ENCODE peak calls at places on chromosomes 16 and 17, in seven cellular contexts. Z is A549, G is AG04449, Y is cardiac fibroblast, K is thoracic aorta, C is upper lobe of right lung, I is pancreas. S is an unnamed sample.

GRCh38 chr16:85958731-85959130 is 59.8 kb downstream of the IRF8 start:
- DNase-seq in Z (no peak), G (no peak), Y (no peak), K (no peak), C (no peak), I (no peak), S (no peak)

GRCh38 chr16:56525154-56525720 is 5.4 kb upstream of the BBS2 start:
- DNase-seq in Z (no peak), G (peak), Y (peak), K (no peak), C (no peak), I (no peak), S (no peak)

GRCh38 chr17:3885271-3885670 is 7.6 kb downstream of the CAMKK1 start:
- DNase-seq in Z (no peak), G (no peak), Y (no peak), K (no peak), C (no peak), I (no peak), S (no peak)

GRCh38 chr17:20008242-20009051 is 712 bp upstream of the SPECC1 start:
- DNase-seq in Z (peak), G (no peak), Y (no peak), K (no peak), C (no peak), I (peak), S (no peak)

GRCh38 chr17:44361292-44362055 is 2.2 kb downstream of the FAM171A2 start:
- DNase-seq in Z (no peak), G (no peak), Y (no peak), K (no peak), C (no peak), I (no peak), S (no peak)

GRCh38 chr16:68503334-68503733 is 35.8 kb upstream of the ZFP90 start:
- DNase-seq in Z (no peak), G (no peak), Y (peak), K (no peak), C (no peak), I (no peak), S (no peak)

GRCh38 chr16:55052335-55053070 is 121.8 kb downstream of the IRX5 start:
- DNase-seq in Z (no peak), G (no peak), Y (no peak), K (no peak), C (peak), I (no peak), S (no peak)

GRCh38 chr16:69814078-69814477 is 51.9 kb downstream of the WWP2 start:
- DNase-seq in Z (no peak), G (no peak), Y (no peak), K (no peak), C (peak), I (no peak), S (no peak)

GRCh38 chr16:88618182-88618955 is 20.0 kb upstream of the IL17C start:
- DNase-seq in Z (no peak), G (no peak), Y (no peak), K (no peak), C (no peak), I (no peak), S (no peak)

GRCh38 chr16:3769942-3770341 is 52.6 kb upstream of the TRAP1 start:
- DNase-seq in Z (no peak), G (no peak), Y (no peak), K (no peak), C (no peak), I (no peak), S (no peak)

GRCh38 chr17:67506966-67507365 is 129.9 kb downstream of the PITPNC1 start:
- DNase-seq in Z (no peak), G (no peak), Y (peak), K (no peak), C (no peak), I (no peak), S (no peak)

GRCh38 chr17:35898283-35899070 is 18.3 kb upstream of the CCL5 start:
- DNase-seq in Z (peak), G (no peak), Y (no peak), K (no peak), C (no peak), I (peak), S (peak)

GRCh38 chr17:45752246-45752645 is 31.9 kb upstream of the CRHR1 start:
- DNase-seq in Z (no peak), G (no peak), Y (no peak), K (no peak), C (no peak), I (no peak), S (no peak)

GRCh38 chr17:43129671-43130010 is 4.5 kb upstream of the BRCA1 start:
- DNase-seq in Z (no peak), G (no peak), Y (no peak), K (no peak), C (no peak), I (no peak), S (no peak)

GRCh38 chr17:78822552-78822951 is 18.1 kb downstream of the USP36 start:
- DNase-seq in Z (no peak), G (peak), Y (peak), K (no peak), C (no peak), I (no peak), S (no peak)

GRCh38 chr17:57213180-57213825 is 43.0 kb upstream of the MSI2 start:
- DNase-seq in Z (no peak), G (no peak), Y (peak), K (no peak), C (no peak), I (no peak), S (no peak)

GRCh38 chr16:88760424-88761142 is 24.4 kb downstream of the PIEZO1 start:
- DNase-seq in Z (no peak), G (no peak), Y (no peak), K (no peak), C (no peak), I (no peak), S (peak)

GRCh38 chr16:27860091-27860490 is 203.4 kb downstream of the GSG1L start:
- DNase-seq in Z (no peak), G (no peak), Y (no peak), K (no peak), C (no peak), I (no peak), S (no peak)

GRCh38 chr17:40833882-40834281 is 11.5 kb upstream of the KRT10 start:
- DNase-seq in Z (no peak), G (no peak), Y (no peak), K (no peak), C (no peak), I (no peak), S (no peak)

GRCh38 chr17:48726916-48727286 is 1.6 kb downstream of the HOXB13 start:
- DNase-seq in Z (no peak), G (no peak), Y (no peak), K (no peak), C (no peak), I (no peak), S (no peak)

GRCh38 chr17:40614431-40615294 is 33.0 kb downstream of the SMARCE1 start:
- DNase-seq in Z (no peak), G (no peak), Y (no peak), K (no peak), C (no peak), I (no peak), S (no peak)

GRCh38 chr16:84298376-84298899 is 3.8 kb downstream of the WFDC1 start:
- DNase-seq in Z (no peak), G (no peak), Y (no peak), K (no peak), C (no peak), I (no peak), S (no peak)

GRCh38 chr16:75494184-75494583 is 1.1 kb downstream of the CHST6 start:
- DNase-seq in Z (no peak), G (no peak), Y (no peak), K (no peak), C (no peak), I (no peak), S (no peak)
- H3K4me3 ChIP-seq in Z (no peak), G (no peak), Y (no peak), K (peak), C (peak), I (no peak), S (no peak)

GRCh38 chr17:63956296-63956920 is 16.3 kb downstream of the SCN4A start:
- DNase-seq in Z (no peak), G (no peak), Y (peak), K (no peak), C (no peak), I (no peak), S (no peak)

GRCh38 chr17:63955791-63956190 is 16.9 kb downstream of the SCN4A start:
- DNase-seq in Z (no peak), G (no peak), Y (no peak), K (no peak), C (no peak), I (no peak), S (no peak)

GRCh38 chr17:63955232-63955631 is 17.5 kb downstream of the SCN4A start:
- DNase-seq in Z (no peak), G (no peak), Y (no peak), K (no peak), C (no peak), I (no peak), S (no peak)

GRCh38 chr17:63950940-63951907 is 19.1 kb upstream of the CD79B start:
- DNase-seq in Z (peak), G (no peak), Y (no peak), K (no peak), C (no peak), I (peak), S (peak)

GRCh38 chr17:63954402-63955063 is 18.2 kb downstream of the SCN4A start:
- DNase-seq in Z (no peak), G (no peak), Y (no peak), K (no peak), C (no peak), I (no peak), S (no peak)
- TF ChIP-seq CTCF in Z (no peak), G (no peak), Y (no peak), K (no peak), C (no peak), I (no peak), S (no peak)

DNA sequence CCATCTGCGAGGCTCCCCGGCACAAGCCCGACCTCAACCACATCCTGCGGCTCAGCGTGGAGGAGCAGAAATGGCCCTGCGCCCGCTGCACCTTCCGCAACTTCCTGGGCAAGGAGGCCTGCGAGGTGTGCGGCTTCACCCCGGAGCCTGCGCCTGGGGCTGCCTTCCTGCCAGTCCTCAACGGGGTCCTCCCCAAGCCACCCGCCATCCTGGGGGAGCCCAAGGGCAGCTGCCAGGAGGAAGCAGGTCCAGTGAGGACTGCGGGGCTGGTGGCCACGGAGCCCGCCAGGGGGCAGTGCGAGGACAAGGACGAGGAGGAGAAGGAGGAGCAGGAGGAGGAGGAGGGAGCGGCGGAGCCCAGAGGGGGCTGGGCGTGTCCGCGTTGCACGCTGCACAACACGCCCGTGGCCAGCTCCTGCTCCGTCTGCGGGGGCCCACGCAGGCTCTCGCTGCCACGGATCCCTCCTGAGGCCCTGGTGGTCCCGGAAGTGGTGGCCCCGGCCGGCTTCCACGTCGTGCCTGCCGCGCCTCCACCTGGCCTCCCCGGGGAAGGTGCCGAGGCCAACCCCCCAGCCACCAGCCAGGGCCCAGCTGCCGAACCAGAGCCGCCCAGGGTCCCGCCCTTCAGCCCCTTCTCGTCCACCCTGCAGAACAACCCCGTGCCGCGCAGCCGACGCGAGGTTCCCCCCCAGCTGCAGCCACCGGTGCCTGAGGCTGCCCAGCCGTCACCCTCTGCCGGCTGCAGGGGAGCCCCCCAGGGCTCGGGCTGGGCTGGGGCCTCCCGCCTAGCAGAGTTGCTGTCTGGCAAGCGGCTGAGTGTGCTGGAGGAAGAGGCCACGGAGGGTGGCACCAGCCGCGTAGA is 13.1 kb upstream of the PRR35 start:
- DNase-seq in Z (peak), G (no peak), Y (peak), K (no peak), C (peak), I (peak), S (no peak)
- H3K4me3 ChIP-seq in Z (no peak), G (no peak), Y (no peak), K (no peak), C (no peak), I (no peak), S (no peak)

DNA sequence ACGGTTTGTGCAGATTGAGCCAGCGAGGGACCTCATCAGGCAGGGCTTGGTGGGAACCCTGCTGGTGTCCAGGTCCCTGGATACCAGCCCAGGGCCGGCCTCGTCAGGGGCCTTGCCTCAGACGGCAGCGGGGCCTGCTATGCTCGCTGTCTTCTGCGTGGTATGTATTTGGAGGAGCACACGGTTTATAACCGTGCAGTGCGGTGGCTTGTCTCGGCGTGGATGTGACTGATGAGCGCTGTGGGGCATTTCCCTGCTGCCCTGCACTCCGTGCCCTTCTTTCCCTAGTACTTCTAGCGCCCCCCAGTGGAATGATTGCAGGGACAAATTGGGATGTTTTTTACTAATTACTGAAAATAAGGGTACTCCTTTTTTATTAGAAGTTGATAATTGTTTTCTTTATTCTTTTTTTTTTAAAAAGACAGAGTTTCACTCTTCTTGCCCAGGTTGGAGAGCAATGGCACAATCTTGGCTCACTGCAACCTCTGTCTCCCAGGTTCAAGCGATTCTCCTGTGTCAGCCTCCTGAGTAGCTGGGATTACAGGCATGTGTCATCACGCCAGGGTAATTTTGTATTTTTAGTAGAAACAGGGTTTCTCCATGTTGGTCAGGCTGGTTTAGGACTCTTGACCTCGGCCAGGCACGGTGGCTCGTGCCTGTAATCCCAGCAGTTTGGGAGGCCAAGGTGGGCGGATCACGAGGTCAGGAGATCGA is 15.3 kb downstream of the TBCD start:
- DNase-seq in Z (peak), G (no peak), Y (peak), K (no peak), C (no peak), I (no peak), S (no peak)
- TF ChIP-seq CTCF in Z (peak), G (peak), Y (peak), K (peak), C (peak), I (peak), S (peak)

GRCh38 chr17:60387666-60388065 is 4.3 kb downstream of the USP32 start:
- DNase-seq in Z (no peak), G (no peak), Y (no peak), K (no peak), C (no peak), I (no peak), S (no peak)
- H3K4me3 ChIP-seq in Z (no peak), G (no peak), Y (no peak), K (no peak), C (no peak), I (no peak), S (no peak)

GRCh38 chr17:77408284-77408683 is 267.5 kb downstream of the SEC14L1 start:
- DNase-seq in Z (no peak), G (no peak), Y (no peak), K (no peak), C (no peak), I (no peak), S (no peak)
- TF ChIP-seq CTCF in Z (no peak), G (no peak), Y (no peak), K (no peak), C (no peak), I (no peak), S (no peak)

DNA sequence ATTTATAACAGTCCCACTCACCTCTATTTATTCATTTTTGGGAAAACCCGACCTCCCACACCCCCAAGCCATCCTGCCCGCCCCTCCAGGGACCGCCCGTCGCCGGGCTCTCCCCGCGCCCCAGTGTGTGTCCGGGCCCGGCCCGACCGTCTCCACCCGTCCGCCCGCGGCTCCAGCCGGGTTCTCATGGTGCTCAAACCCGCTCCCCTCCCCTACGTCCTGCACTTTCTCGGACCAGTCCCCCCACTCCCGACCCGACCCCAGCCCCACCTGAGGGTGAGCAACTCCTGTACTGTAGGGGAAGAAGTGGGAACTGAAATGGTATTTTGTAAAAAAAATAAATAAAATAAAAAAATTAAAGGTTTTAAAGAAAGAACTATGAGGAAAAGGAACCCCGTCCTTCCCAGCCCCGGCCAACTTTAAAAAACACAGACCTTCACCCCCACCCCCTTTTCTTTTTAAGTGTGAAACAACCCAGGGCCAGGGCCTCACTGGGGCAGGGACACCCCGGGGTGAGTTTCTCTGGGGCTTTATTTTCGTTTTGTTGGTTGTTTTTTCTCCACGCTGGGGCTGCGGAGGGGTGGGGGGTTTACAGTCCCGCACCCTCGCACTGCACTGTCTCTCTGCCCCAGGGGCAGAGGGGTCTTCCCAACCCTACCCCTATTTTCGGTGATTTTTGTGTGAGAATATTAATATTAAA is 638 bp upstream of the TMEM88 start:
- DNase-seq in Z (no peak), G (no peak), Y (no peak), K (no peak), C (peak), I (peak), S (no peak)
- H3K4me3 ChIP-seq in Z (no peak), G (no peak), Y (no peak), K (no peak), C (peak), I (no peak), S (no peak)

GRCh38 chr16:13189250-13189649 is 287.9 kb downstream of the SHISA9 start:
- DNase-seq in Z (no peak), G (no peak), Y (no peak), K (no peak), C (no peak), I (no peak), S (no peak)

GRCh38 chr16:13181432-13181831 is 280.0 kb downstream of the SHISA9 start:
- DNase-seq in Z (no peak), G (no peak), Y (no peak), K (no peak), C (no peak), I (no peak), S (no peak)

DNA sequence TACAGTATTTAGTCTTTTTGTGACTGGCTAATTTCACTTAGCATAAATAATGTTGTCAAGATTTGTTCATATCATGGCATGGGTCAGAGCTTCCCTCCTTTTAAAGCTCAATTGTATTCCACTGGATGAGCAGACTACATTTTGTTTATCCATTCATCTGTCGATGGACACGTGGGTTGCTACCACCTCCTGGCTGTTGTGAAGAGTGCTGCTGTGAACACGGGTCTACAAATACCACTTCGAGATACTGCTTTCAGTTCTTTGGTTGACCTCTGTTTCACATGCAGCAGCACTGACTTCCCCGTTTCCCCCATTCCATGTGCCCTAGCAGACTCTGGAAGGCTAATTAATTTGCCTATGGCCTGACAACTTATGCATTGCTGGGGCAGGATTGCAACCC is 285.4 kb downstream of the SHISA9 start:
- DNase-seq in Z (peak), G (no peak), Y (no peak), K (no peak), C (no peak), I (no peak), S (no peak)
- TF ChIP-seq CTCF in Z (no peak), G (no peak), Y (no peak), K (no peak), C (no peak), I (no peak), S (no peak)

S was measured in LNCaP clone FGC.